ENCODE peak calls at places on chromosomes 12 and 14, in five cellular contexts. S is HepG2, G is hepatocyte, C is IMR-90, I is HCT116. N is an unnamed sample.

GRCh38 chr12:64077922-64078321 is 144.2 kb downstream of the KICS2 start:
- DNase-seq in S (peak; percentile 6), G (no peak), C (no peak), I (no peak), N (no peak)

GRCh38 chr12:78209851-78210493 is 379.3 kb downstream of the NAV3 start:
- DNase-seq in S (no peak), G (no peak), C (peak; percentile 21), I (no peak), N (no peak)

GRCh38 chr14:52609445-52610044 is 56.9 kb downstream of the GPR137C start:
- DNase-seq in S (peak; percentile 7), G (no peak), C (no peak), I (no peak), N (peak; percentile 4)

GRCh38 chr14:93044601-93045000 is 71.1 kb downstream of the ITPK1 start:
- DNase-seq in S (no peak), G (no peak), C (no peak), I (no peak), N (no peak)

GRCh38 chr14:106277503-106277902 is 751.1 kb downstream of the TMEM121 start:
- DNase-seq in S (peak; percentile 4), G (no peak), C (no peak), I (no peak), N (no peak)

GRCh38 chr12:109910969-109911348 is 10.9 kb downstream of the TCHP start:
- DNase-seq in S (peak; percentile 55), G (peak; percentile 20), C (peak; percentile 20), I (peak; percentile 43), N (peak; percentile 77)

GRCh38 chr14:24349742-24350141 is 10.0 kb upstream of the RIPK3 start:
- DNase-seq in S (no peak), G (no peak), C (no peak), I (no peak), N (no peak)

GRCh38 chr12:46915082-46915481 is 89.3 kb upstream of the SLC38A4 start:
- DNase-seq in S (no peak), G (no peak), C (peak; percentile 90), I (no peak), N (no peak)

GRCh38 chr12:34401659-34402227 is 379.4 kb downstream of the ALG10 start:
- DNase-seq in S (no peak), G (peak; percentile 2), C (no peak), I (no peak), N (no peak)

GRCh38 chr14:23299186-23299521 is 3.5 kb downstream of the PPP1R3E start:
- DNase-seq in S (no peak), G (no peak), C (no peak), I (no peak), N (no peak)

GRCh38 chr12:113796852-113797534 is 169.1 kb downstream of the RBM19 start:
- DNase-seq in S (no peak), G (no peak), C (no peak), I (no peak), N (no peak)

GRCh38 chr12:40819427-40820108 is 127.3 kb downstream of the CNTN1 start:
- DNase-seq in S (no peak), G (peak; percentile 72), C (no peak), I (no peak), N (peak; percentile 86)

GRCh38 chr12:93698307-93699092 is 21.3 kb downstream of the CRADD start:
- DNase-seq in S (peak; percentile 66), G (no peak), C (peak; percentile 40), I (no peak), N (no peak)

GRCh38 chr14:28571636-28572035 is 195.0 kb upstream of the FOXG1 start:
- DNase-seq in S (no peak), G (no peak), C (no peak), I (no peak), N (no peak)

GRCh38 chr12:11805680-11806079 is 156.2 kb downstream of the ETV6 start:
- DNase-seq in S (peak; percentile 64), G (peak; percentile 28), C (no peak), I (no peak), N (no peak)

GRCh38 chr12:131912526-131913274 is 16.4 kb upstream of the PUS1 start:
- DNase-seq in S (peak; percentile 24), G (peak; percentile 46), C (peak; percentile 85), I (peak; percentile 57), N (no peak)

GRCh38 chr12:68189766-68190700 is 30.5 kb upstream of the IFNG start:
- DNase-seq in S (no peak), G (no peak), C (peak; percentile 8), I (peak; percentile 13), N (no peak)

GRCh38 chr12:101455685-101456084 is 19.5 kb upstream of the SPIC start:
- DNase-seq in S (no peak), G (no peak), C (no peak), I (no peak), N (no peak)

GRCh38 chr14:41393512-41393911 is 213.2 kb upstream of the LRFN5 start:
- DNase-seq in S (no peak), G (no peak), C (no peak), I (no peak), N (no peak)

GRCh38 chr12:107610030-107610859 is 75.4 kb upstream of the PWP1 start:
- DNase-seq in S (peak; percentile 12), G (peak; percentile 72), C (peak; percentile 48), I (no peak), N (peak; percentile 73)

GRCh38 chr14:89869606-89870005 is 84.9 kb downstream of the EFCAB11 start:
- DNase-seq in S (no peak), G (no peak), C (no peak), I (no peak), N (no peak)

GRCh38 chr14:64945431-64945830 is 2.9 kb upstream of the GPX2 start:
- DNase-seq in S (no peak), G (no peak), C (no peak), I (no peak), N (no peak)

GRCh38 chr12:18589316-18589715 is 148.5 kb downstream of the PLCZ1 start:
- DNase-seq in S (no peak), G (no peak), C (no peak), I (no peak), N (no peak)

GRCh38 chr12:47758834-47759690 is at the start of gene RAPGEF3:
- DNase-seq in S (peak; percentile 49), G (peak; percentile 90), C (peak; percentile 75), I (no peak), N (peak; percentile 87)

GRCh38 chr14:23485311-23485710 is 15.8 kb downstream of the NGDN start:
- DNase-seq in S (no peak), G (no peak), C (no peak), I (no peak), N (no peak)

GRCh38 chr14:34053666-34054065 is 102.8 kb upstream of the EGLN3 start:
- DNase-seq in S (no peak), G (no peak), C (no peak), I (no peak), N (no peak)

GRCh38 chr12:103627189-103627855 is 40.2 kb downstream of the STAB2 start:
- DNase-seq in S (no peak), G (no peak), C (no peak), I (no peak), N (no peak)

GRCh38 chr12:103623716-103624115 is 36.6 kb downstream of the STAB2 start:
- DNase-seq in S (no peak), G (no peak), C (no peak), I (no peak), N (no peak)

DNA sequence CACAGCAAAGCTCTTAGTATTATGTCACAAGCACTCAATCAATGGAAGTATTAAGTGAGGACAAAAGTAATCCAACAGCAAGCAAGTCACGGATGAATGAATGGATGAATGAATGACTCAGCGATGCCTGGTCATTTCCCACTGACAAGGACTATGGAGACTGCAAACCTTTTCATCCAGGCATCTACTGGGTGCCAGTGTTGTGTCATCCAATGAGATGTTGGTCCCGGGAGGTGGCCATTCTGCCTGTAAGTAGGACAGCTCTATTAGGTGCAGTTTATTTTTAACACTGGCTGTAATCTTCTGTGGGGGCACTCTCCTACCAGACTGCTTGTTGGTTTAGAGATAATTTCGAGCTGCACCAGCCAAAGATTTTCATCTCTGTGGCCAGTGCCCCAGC is 39.4 kb downstream of the STAB2 start:
- DNase-seq in S (peak; percentile 24), G (peak; percentile 65), C (peak; percentile 51), I (no peak), N (peak; percentile 62)
- TF ChIP-seq CTCF in S (peak; percentile 67), G (peak; percentile 50), C (peak; percentile 39), I (peak; percentile 18), N (peak; percentile 41)

DNA sequence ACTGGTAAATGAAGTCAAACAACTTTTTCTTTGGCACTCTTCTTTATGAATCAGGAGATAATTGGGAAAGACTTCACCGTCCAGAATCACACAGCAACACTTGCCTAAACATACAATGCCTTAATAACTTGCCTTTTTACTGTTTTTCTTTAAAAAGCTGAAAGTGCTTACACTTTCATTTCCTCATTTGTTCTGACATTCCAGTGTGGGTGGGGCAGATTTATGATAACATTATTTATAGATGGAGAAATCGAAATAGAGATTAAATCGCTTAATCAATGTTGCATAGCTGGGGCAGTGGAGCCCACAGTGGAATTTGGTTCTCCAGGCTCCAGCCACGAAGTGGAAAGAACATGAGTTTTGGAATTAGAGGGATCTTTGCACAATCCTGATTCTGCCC is 2.8 kb upstream of the FRS2 start:
- DNase-seq in S (no peak), G (no peak), C (no peak), I (no peak), N (no peak)
- H3K4me3 ChIP-seq in S (no peak overlapping the region), G (no peak overlapping the region), C (no peak overlapping the region), I (no peak overlapping the region), N (no peak overlapping the region)

DNA sequence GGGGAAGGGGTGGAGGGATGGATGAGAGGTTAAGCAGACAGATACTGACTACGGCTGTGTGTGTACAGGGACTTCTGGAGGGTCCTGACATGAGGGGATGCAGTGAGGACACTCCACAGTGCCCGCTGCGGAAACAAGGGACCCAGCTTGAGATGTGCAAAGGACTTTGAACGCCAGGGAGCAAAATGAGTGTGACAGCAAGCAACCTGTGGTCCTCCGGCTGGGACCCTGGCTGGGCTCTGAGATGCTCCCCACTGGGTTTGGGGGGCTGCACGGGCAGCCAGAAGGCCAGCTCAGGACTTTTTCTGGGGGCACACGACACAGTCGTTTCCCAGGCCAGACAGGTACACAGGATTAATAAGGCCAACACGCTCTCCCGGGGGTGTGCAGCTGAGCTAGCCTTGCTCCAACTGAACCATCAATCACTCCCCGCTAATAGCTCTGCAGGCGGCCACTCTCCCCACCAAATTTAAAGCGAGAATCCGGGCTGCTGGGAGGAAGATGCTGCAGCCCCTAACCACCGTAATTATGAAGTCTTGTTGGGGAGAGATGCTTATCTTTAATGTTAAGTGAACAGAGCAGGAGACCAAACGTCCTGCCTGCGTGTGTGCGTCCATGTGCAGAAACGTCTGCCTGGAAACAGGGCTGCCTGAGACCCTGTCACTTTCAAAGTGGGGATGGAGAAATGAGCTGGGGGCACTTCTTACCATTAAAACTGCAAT is 51.6 kb upstream of the DLK1 start:
- DNase-seq in S (no peak), G (no peak), C (no peak), I (no peak), N (no peak)
- H2AFZ ChIP-seq in S (no peak overlapping the region), G (no peak overlapping the region), C (no peak overlapping the region), I (no peak overlapping the region), N (no peak overlapping the region)

GRCh38 chr12:6376965-6377666 is 1.8 kb upstream of the SCNN1A start:
- DNase-seq in S (no peak), G (no peak), C (no peak), I (no peak), N (no peak)

GRCh38 chr12:6374781-6375150 is 597 bp downstream of the SCNN1A start:
- DNase-seq in S (no peak), G (no peak), C (no peak), I (no peak), N (no peak)

GRCh38 chr12:6377667-6377994 is 2.3 kb upstream of the SCNN1A start:
- DNase-seq in S (no peak), G (no peak), C (no peak), I (no peak), N (no peak)

GRCh38 chr12:6375269-6376078 is at the start of gene SCNN1A:
- DNase-seq in S (no peak), G (peak; percentile 72), C (no peak), I (no peak), N (peak; percentile 41)

GRCh38 chr12:6376079-6376941 is 947 bp upstream of the SCNN1A start:
- DNase-seq in S (peak; percentile 64), G (peak; percentile 75), C (peak; percentile 64), I (no peak), N (peak; percentile 87)
- TF ChIP-seq CTCF in S (peak; percentile 66), G (peak; percentile 36), C (peak; percentile 54), I (peak; percentile 63), N (peak; percentile 50)

N was measured in neural progenitor cell.